ENCODE peak calls at places on chromosomes 3 and 15, in five cellular contexts. R is stimulated activated CD8-positive, alpha-beta memory T cell treated with anti-CD3 and anti-CD28 coated beads, Interleukin-15, amount 100 ng/mL, for 1 hour; V is CD8-positive, alpha-beta memory T cell; D is brain microvascular endothelial cell; I is activated effector memory CD4-positive, alpha-beta T cell treated with Interleukin-2 at 50 U/mL for 16 hours. A is an unnamed sample.
A peak's percentile ranks its signal among the peaks of the same experiment; 100 is the strongest.

GRCh38 chr3:120693439-120694172 is 11.6 kb upstream of the HGD start:
- DNase-seq in I (no peak), D (no peak), V (no peak), R (no peak), A (no peak)

GRCh38 chr15:83190450-83190849 is 17.2 kb downstream of the HDGFL3 start:
- DNase-seq in V (no peak), I (no peak), R (no peak), D (no peak), A (no peak)

GRCh38 chr3:43523454-43524053 is 98.3 kb downstream of the ANO10 start:
- DNase-seq in D (peak; percentile 28), V (no peak), I (no peak), R (no peak), A (no peak)

GRCh38 chr3:161559177-161559998 is 62.8 kb downstream of the OTOL1 start:
- DNase-seq in D (peak; percentile 56), R (no peak), V (no peak), I (no peak), A (no peak)

GRCh38 chr3:126349611-126350501 is 7.4 kb downstream of the KLF15 start:
- DNase-seq in V (no peak), D (no peak), I (no peak), R (no peak), A (no peak)

GRCh38 chr3:193124861-193125260 is 116.2 kb upstream of the PLAAT1 start:
- DNase-seq in R (no peak), V (no peak), D (no peak), I (no peak), A (no peak)

GRCh38 chr15:45116482-45117326 is 2.6 kb downstream of the DUOXA2 start:
- DNase-seq in D (no peak), V (no peak), I (no peak), R (no peak), A (no peak)

GRCh38 chr3:13934813-13935212 is 54.9 kb upstream of the WNT7A start:
- DNase-seq in V (no peak), R (no peak), D (no peak), I (no peak), A (no peak)

GRCh38 chr3:4904801-4905695 is 74.2 kb upstream of the BHLHE40 start:
- DNase-seq in V (no peak), I (no peak), D (peak; percentile 30), R (no peak), A (no peak)

GRCh38 chr15:89003865-89004725 is 84.2 kb upstream of the ABHD2 start:
- DNase-seq in R (no peak), D (peak; percentile 58), V (no peak), I (no peak), A (no peak)

GRCh38 chr3:107884719-107885460 is 205.9 kb downstream of the CD47 start:
- DNase-seq in V (no peak), I (no peak), D (no peak), R (no peak), A (no peak)

GRCh38 chr3:28577941-28578340 is 229.3 kb upstream of the AZI2 start:
- DNase-seq in R (no peak), I (no peak), V (no peak), D (no peak), A (no peak)

GRCh38 chr3:30042274-30042859 is 564.0 kb upstream of the TGFBR2 start:
- DNase-seq in R (peak; percentile 42), I (no peak), V (peak; percentile 16), D (peak; percentile 78), A (peak; percentile 62)

GRCh38 chr3:58490860-58491501 is 915 bp upstream of the KCTD6 start:
- DNase-seq in I (no peak), R (no peak), D (no peak), V (peak; percentile 2), A (no peak)

GRCh38 chr3:191356586-191357439 is 26.5 kb upstream of the UTS2B start:
- DNase-seq in D (peak; percentile 60), I (no peak), R (no peak), V (no peak), A (no peak)

GRCh38 chr15:99410477-99410876 is 155.3 kb upstream of the MEF2A start:
- DNase-seq in R (no peak), V (no peak), D (no peak), I (no peak), A (peak; percentile 47)

GRCh38 chr15:55827965-55828364 is 85.0 kb upstream of the PRTG start:
- DNase-seq in V (no peak), I (no peak), D (no peak), R (no peak), A (no peak)

GRCh38 chr3:187522293-187522692 is 147.9 kb downstream of the SST start:
- DNase-seq in R (no peak), D (no peak), I (no peak), V (no peak), A (no peak)

GRCh38 chr15:85761635-85762034 is 33.1 kb downstream of the KLHL25 start:
- DNase-seq in D (no peak), R (no peak), I (no peak), V (no peak), A (no peak)

GRCh38 chr3:119743921-119744320 is 38.0 kb upstream of the NR1I2 start:
- DNase-seq in I (no peak), V (no peak), D (no peak), R (no peak), A (no peak)

GRCh38 chr15:51726302-51727073 is 11.0 kb downstream of the LYSMD2 start:
- DNase-seq in V (no peak), R (peak; percentile 12), I (no peak), D (peak; percentile 93), A (no peak)

GRCh38 chr15:66581972-66582537 is 16.3 kb upstream of the LCTL start:
- DNase-seq in V (no peak), D (peak; percentile 42), I (no peak), R (no peak), A (no peak)

GRCh38 chr3:63768888-63769287 is 50.2 kb upstream of the C3orf49 start:
- DNase-seq in D (no peak), V (no peak), R (no peak), I (no peak), A (no peak)

GRCh38 chr3:19264424-19264823 is 116.1 kb downstream of the KCNH8 start:
- DNase-seq in V (no peak), I (no peak), D (no peak), R (no peak), A (no peak)

GRCh38 chr3:72171946-72172345 is 387.0 kb upstream of the PROK2 start:
- DNase-seq in I (no peak), R (no peak), V (no peak), D (no peak), A (no peak)

GRCh38 chr3:10783360-10784346 is 32.4 kb upstream of the SLC6A11 start:
- DNase-seq in V (no peak), I (no peak), R (no peak), D (peak; percentile 19), A (no peak)

GRCh38 chr3:96813134-96813819 is 1.1 kb upstream of the EPHA6 start:
- DNase-seq in R (no peak), V (no peak), D (peak; percentile 32), I (no peak), A (no peak)

A was measured in CD8-positive, alpha-beta T cell.